ENCODE peak calls at places on chromosomes 12 and 14, in four cellular contexts. Q is heart left ventricle, A is sigmoid colon, C is uterus. K is an unnamed sample.

GRCh38 chr14:32657081-32657480 is 281.6 kb upstream of the NPAS3 start:
- DNase-seq in Q (peak), A (peak), C (no peak), K (peak)

GRCh38 chr14:53109028-53109687 is 44.0 kb downstream of the DDHD1 start:
- DNase-seq in Q (no peak), A (no peak), C (no peak), K (no peak)

GRCh38 chr12:92297932-92298681 is 152.5 kb upstream of the BTG1 start:
- DNase-seq in Q (no peak), A (no peak), C (no peak), K (no peak)

GRCh38 chr14:32201816-32202467 is at the start of gene RNU6-7:
- DNase-seq in Q (peak), A (peak), C (peak), K (peak)

GRCh38 chr14:20757963-20758362 is 10.2 kb upstream of the EDDM3B start:
- DNase-seq in Q (peak), A (no peak), C (no peak), K (no peak)

GRCh38 chr12:1607940-1608782 is 13.8 kb upstream of the FBXL14 start:
- DNase-seq in Q (no peak), A (no peak), C (no peak), K (no peak)

GRCh38 chr12:54935235-54935951 is 49.2 kb downstream of the TESPA1 start:
- DNase-seq in Q (no peak), A (no peak), C (no peak), K (no peak)

GRCh38 chr14:102171173-102172020 is 31.7 kb downstream of the WDR20 start:
- DNase-seq in Q (no peak), A (no peak), C (no peak), K (no peak)

GRCh38 chr14:77547512-77547911 is 48.9 kb upstream of the ISM2 start:
- DNase-seq in Q (no peak), A (no peak), C (no peak), K (no peak)

GRCh38 chr12:71671816-71672215 is 7.7 kb downstream of the THAP2 start:
- DNase-seq in Q (no peak), A (no peak), C (no peak), K (no peak)

GRCh38 chr12:124395284-124395752 is 100.4 kb downstream of the RFLNA start:
- DNase-seq in Q (no peak), A (no peak), C (no peak), K (peak)

GRCh38 chr12:131893605-131894312 is 663 bp upstream of the ULK1 start:
- DNase-seq in Q (no peak), A (no peak), C (no peak), K (no peak)

DNA sequence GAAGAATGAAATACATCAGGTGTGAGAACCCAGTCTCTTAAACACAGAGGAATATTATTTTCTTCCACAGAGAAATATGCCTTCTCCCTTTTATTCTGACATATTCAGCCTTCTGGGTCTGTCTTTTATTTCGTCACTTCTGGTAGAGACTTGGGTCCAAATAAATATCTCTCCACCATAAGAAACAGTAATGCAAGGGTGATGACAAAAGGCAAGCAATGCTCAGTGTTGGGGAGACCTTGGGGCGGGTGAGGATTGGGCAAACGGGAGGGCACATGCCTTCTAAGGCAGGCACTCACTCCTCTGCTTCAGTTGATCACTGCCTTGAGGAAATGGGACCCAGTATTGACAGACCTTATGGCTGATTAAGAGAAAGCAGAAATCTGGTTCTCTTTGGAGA is 6.7 kb upstream of the SOCS2 start:
- DNase-seq in Q (no peak), A (no peak), C (no peak), K (no peak)
- TF ChIP-seq POLR2A in Q (no peak), A (no peak), C (no peak), K (no peak)

DNA sequence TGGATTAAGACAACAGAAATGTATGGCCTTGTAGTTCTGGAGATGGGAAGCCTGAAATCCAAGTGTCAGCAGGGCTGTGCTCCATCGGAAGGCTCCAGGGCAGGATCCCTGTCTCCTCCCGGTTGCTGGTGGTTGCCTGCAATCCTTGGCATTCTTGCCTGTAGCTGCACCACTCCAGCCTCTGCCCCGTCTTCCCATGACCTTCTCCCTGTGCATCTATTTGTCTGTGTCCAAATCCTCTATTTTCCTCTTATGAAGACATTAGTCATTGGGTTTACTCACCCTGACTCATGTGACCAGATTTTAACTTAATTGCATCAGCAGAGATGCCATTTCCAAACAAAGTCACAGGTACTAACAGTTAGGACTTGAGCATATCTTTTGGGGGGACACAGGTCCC is 15.1 kb downstream of the TUNAR start:
- DNase-seq in Q (no peak), A (no peak), C (no peak), K (no peak)
- TF ChIP-seq POLR2A in Q (no peak), A (no peak), C (no peak), K (no peak)

GRCh38 chr12:47811581-47812484 is 7.9 kb downstream of the HDAC7 start:
- DNase-seq in Q (peak), A (peak), C (peak), K (peak)
- TF ChIP-seq POLR2A in Q (no peak), A (no peak), C (peak), K (no peak)

GRCh38 chr12:121806556-121807308 is 2.9 kb downstream of the SETD1B start:
- DNase-seq in Q (peak), A (no peak), C (peak), K (peak)
- TF ChIP-seq POLR2A in Q (no peak), A (no peak), C (no peak), K (no peak)

DNA sequence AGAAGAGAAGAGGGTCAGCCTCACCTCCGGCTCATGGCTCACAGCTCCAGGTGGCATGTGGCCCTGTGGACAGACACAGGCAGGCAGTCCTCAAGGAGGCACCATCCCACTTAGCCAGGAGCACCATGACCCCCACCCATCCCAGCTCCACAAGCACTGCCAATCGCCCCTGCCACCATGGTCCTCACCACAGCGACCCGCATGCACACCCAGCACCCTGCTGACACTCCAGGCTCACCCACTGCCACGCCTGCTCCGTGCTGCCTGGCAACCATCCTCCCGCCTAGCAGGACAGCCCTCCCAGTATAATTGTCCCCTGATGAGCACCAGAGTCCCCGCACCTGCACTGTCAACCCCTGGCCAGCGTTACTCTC is 50.9 kb downstream of the TRPV4 start:
- DNase-seq in Q (no peak), A (no peak), C (no peak), K (no peak)
- TF ChIP-seq POLR2A in Q (no peak), A (no peak), C (no peak), K (no peak)

GRCh38 chr12:6890789-6891624 is 13.6 kb upstream of the LRRC23 start:
- DNase-seq in Q (peak), A (peak), C (peak), K (peak)
- TF ChIP-seq POLR2A in Q (peak), A (peak), C (peak), K (peak)

GRCh38 chr12:111369496-111370220 is 763 bp upstream of the PHETA1 start:
- DNase-seq in Q (no peak), A (no peak), C (no peak), K (no peak)

GRCh38 chr12:111366583-111366982 is 2.3 kb downstream of the PHETA1 start:
- DNase-seq in Q (no peak), A (no peak), C (no peak), K (no peak)

GRCh38 chr12:111367661-111368221 is 1.2 kb downstream of the PHETA1 start:
- DNase-seq in Q (no peak), A (no peak), C (no peak), K (peak)

GRCh38 chr12:111368291-111368683 is 608 bp downstream of the PHETA1 start:
- DNase-seq in Q (peak), A (no peak), C (no peak), K (no peak)

GRCh38 chr12:111368684-111369495 is at the start of gene PHETA1:
- DNase-seq in Q (peak), A (peak), C (peak), K (peak)
- TF ChIP-seq POLR2A in Q (peak), A (no peak), C (peak), K (peak)

GRCh38 chr14:23294734-23295561 is 7.7 kb downstream of the PPP1R3E start:
- DNase-seq in Q (no peak), A (no peak), C (no peak), K (no peak)
- TF ChIP-seq POLR2A in Q (no peak), A (no peak), C (no peak), K (no peak)